ENCODE peak calls at places on chromosomes 7 and 10, in ten cellular contexts. One of them, this sample, is unnamed.

GRCh38 chr7:61576-62360 is 130.6 kb upstream of the FAM20C start:
- DNase-seq in sigmoid colon: peak
- DNase-seq in CD8-positive, alpha-beta memory T cell: no peak
- DNase-seq in stimulated activated naive CD8-positive, alpha-beta T cell treated with anti-CD3 and anti-CD28 coated beads, Interleukin-15, amount 100 ng/mL, for 72 hours: peak
- DNase-seq in HL-60: no peak
- DNase-seq in effector memory CD4-positive, alpha-beta T cell: no peak
- DNase-seq in NCI-H1694 treated with DMSO at 0.1 percent for 48 hours: no peak
- DNase-seq in GM20000: no peak
- DNase-seq in activated T-helper 1 cell treated with Interleukin-2 at 50 U/mL for 16 hours: no peak
- DNase-seq in GM12865: no peak
- DNase-seq in this sample: no peak

GRCh38 chr10:34474555-34474954 is 340.5 kb downstream of the PARD3 start:
- DNase-seq in HL-60: no peak
- DNase-seq in NCI-H1694 treated with DMSO at 0.1 percent for 48 hours: no peak
- DNase-seq in activated T-helper 1 cell treated with Interleukin-2 at 50 U/mL for 16 hours: no peak
- DNase-seq in sigmoid colon: no peak
- DNase-seq in GM20000: no peak
- DNase-seq in CD8-positive, alpha-beta memory T cell: no peak
- DNase-seq in stimulated activated naive CD8-positive, alpha-beta T cell treated with anti-CD3 and anti-CD28 coated beads, Interleukin-15, amount 100 ng/mL, for 72 hours: no peak
- DNase-seq in effector memory CD4-positive, alpha-beta T cell: no peak
- DNase-seq in GM12865: no peak
- DNase-seq in this sample: no peak

GRCh38 chr10:29174389-29174788 is 114.5 kb upstream of the LYZL1 start:
- DNase-seq in effector memory CD4-positive, alpha-beta T cell: no peak
- DNase-seq in GM12865: no peak
- DNase-seq in GM20000: no peak
- DNase-seq in activated T-helper 1 cell treated with Interleukin-2 at 50 U/mL for 16 hours: no peak
- DNase-seq in CD8-positive, alpha-beta memory T cell: no peak
- DNase-seq in HL-60: no peak
- DNase-seq in sigmoid colon: no peak
- DNase-seq in NCI-H1694 treated with DMSO at 0.1 percent for 48 hours: no peak
- DNase-seq in stimulated activated naive CD8-positive, alpha-beta T cell treated with anti-CD3 and anti-CD28 coated beads, Interleukin-15, amount 100 ng/mL, for 72 hours: no peak
- DNase-seq in this sample: no peak

GRCh38 chr7:119964640-119965542 is 308.1 kb upstream of the KCND2 start:
- DNase-seq in effector memory CD4-positive, alpha-beta T cell: no peak
- DNase-seq in activated T-helper 1 cell treated with Interleukin-2 at 50 U/mL for 16 hours: no peak
- DNase-seq in HL-60: no peak
- DNase-seq in GM20000: no peak
- DNase-seq in CD8-positive, alpha-beta memory T cell: no peak
- DNase-seq in NCI-H1694 treated with DMSO at 0.1 percent for 48 hours: no peak
- DNase-seq in stimulated activated naive CD8-positive, alpha-beta T cell treated with anti-CD3 and anti-CD28 coated beads, Interleukin-15, amount 100 ng/mL, for 72 hours: no peak
- DNase-seq in sigmoid colon: no peak
- DNase-seq in GM12865: no peak
- DNase-seq in this sample: peak

GRCh38 chr7:3119963-3120362 is 76.3 kb upstream of the CARD11 start:
- DNase-seq in sigmoid colon: no peak
- DNase-seq in effector memory CD4-positive, alpha-beta T cell: no peak
- DNase-seq in activated T-helper 1 cell treated with Interleukin-2 at 50 U/mL for 16 hours: no peak
- DNase-seq in NCI-H1694 treated with DMSO at 0.1 percent for 48 hours: no peak
- DNase-seq in HL-60: no peak
- DNase-seq in GM20000: no peak
- DNase-seq in CD8-positive, alpha-beta memory T cell: no peak
- DNase-seq in stimulated activated naive CD8-positive, alpha-beta T cell treated with anti-CD3 and anti-CD28 coated beads, Interleukin-15, amount 100 ng/mL, for 72 hours: no peak
- DNase-seq in GM12865: no peak
- DNase-seq in this sample: no peak

GRCh38 chr7:146683439-146683838 is 566.8 kb downstream of the CNTNAP2 start:
- DNase-seq in activated T-helper 1 cell treated with Interleukin-2 at 50 U/mL for 16 hours: no peak
- DNase-seq in HL-60: no peak
- DNase-seq in NCI-H1694 treated with DMSO at 0.1 percent for 48 hours: no peak
- DNase-seq in GM20000: no peak
- DNase-seq in effector memory CD4-positive, alpha-beta T cell: no peak
- DNase-seq in sigmoid colon: no peak
- DNase-seq in stimulated activated naive CD8-positive, alpha-beta T cell treated with anti-CD3 and anti-CD28 coated beads, Interleukin-15, amount 100 ng/mL, for 72 hours: no peak
- DNase-seq in CD8-positive, alpha-beta memory T cell: no peak
- DNase-seq in GM12865: no peak
- DNase-seq in this sample: no peak

GRCh38 chr10:23405540-23405939 is 33.3 kb upstream of the OTUD1 start:
- DNase-seq in activated T-helper 1 cell treated with Interleukin-2 at 50 U/mL for 16 hours: no peak
- DNase-seq in effector memory CD4-positive, alpha-beta T cell: no peak
- DNase-seq in HL-60: no peak
- DNase-seq in NCI-H1694 treated with DMSO at 0.1 percent for 48 hours: no peak
- DNase-seq in sigmoid colon: no peak
- DNase-seq in GM12865: no peak
- DNase-seq in CD8-positive, alpha-beta memory T cell: no peak
- DNase-seq in GM20000: no peak
- DNase-seq in stimulated activated naive CD8-positive, alpha-beta T cell treated with anti-CD3 and anti-CD28 coated beads, Interleukin-15, amount 100 ng/mL, for 72 hours: no peak
- DNase-seq in this sample: no peak

GRCh38 chr7:54419209-54419608 is 123.0 kb upstream of the VSTM2A start:
- DNase-seq in NCI-H1694 treated with DMSO at 0.1 percent for 48 hours: no peak
- DNase-seq in effector memory CD4-positive, alpha-beta T cell: no peak
- DNase-seq in stimulated activated naive CD8-positive, alpha-beta T cell treated with anti-CD3 and anti-CD28 coated beads, Interleukin-15, amount 100 ng/mL, for 72 hours: no peak
- DNase-seq in GM12865: no peak
- DNase-seq in activated T-helper 1 cell treated with Interleukin-2 at 50 U/mL for 16 hours: no peak
- DNase-seq in HL-60: no peak
- DNase-seq in GM20000: no peak
- DNase-seq in CD8-positive, alpha-beta memory T cell: no peak
- DNase-seq in sigmoid colon: no peak
- DNase-seq in this sample: no peak

GRCh38 chr7:106329408-106329807 is 44.6 kb upstream of the NAMPT start:
- DNase-seq in CD8-positive, alpha-beta memory T cell: no peak
- DNase-seq in stimulated activated naive CD8-positive, alpha-beta T cell treated with anti-CD3 and anti-CD28 coated beads, Interleukin-15, amount 100 ng/mL, for 72 hours: no peak
- DNase-seq in GM12865: no peak
- DNase-seq in NCI-H1694 treated with DMSO at 0.1 percent for 48 hours: no peak
- DNase-seq in HL-60: no peak
- DNase-seq in GM20000: no peak
- DNase-seq in effector memory CD4-positive, alpha-beta T cell: no peak
- DNase-seq in sigmoid colon: no peak
- DNase-seq in activated T-helper 1 cell treated with Interleukin-2 at 50 U/mL for 16 hours: no peak
- DNase-seq in this sample: no peak

GRCh38 chr7:26197153-26198115 is 3.1 kb downstream of the HNRNPA2B1 start:
- DNase-seq in HL-60: peak
- DNase-seq in CD8-positive, alpha-beta memory T cell: no peak
- DNase-seq in sigmoid colon: no peak
- DNase-seq in effector memory CD4-positive, alpha-beta T cell: no peak
- DNase-seq in GM12865: peak
- DNase-seq in NCI-H1694 treated with DMSO at 0.1 percent for 48 hours: no peak
- DNase-seq in stimulated activated naive CD8-positive, alpha-beta T cell treated with anti-CD3 and anti-CD28 coated beads, Interleukin-15, amount 100 ng/mL, for 72 hours: no peak
- DNase-seq in activated T-helper 1 cell treated with Interleukin-2 at 50 U/mL for 16 hours: no peak
- DNase-seq in GM20000: no peak
- DNase-seq in this sample: no peak

GRCh38 chr10:119540038-119540437 is 2.5 kb downstream of the RGS10 start:
- DNase-seq in effector memory CD4-positive, alpha-beta T cell: no peak
- DNase-seq in stimulated activated naive CD8-positive, alpha-beta T cell treated with anti-CD3 and anti-CD28 coated beads, Interleukin-15, amount 100 ng/mL, for 72 hours: no peak
- DNase-seq in CD8-positive, alpha-beta memory T cell: no peak
- DNase-seq in GM12865: no peak
- DNase-seq in HL-60: no peak
- DNase-seq in GM20000: no peak
- DNase-seq in sigmoid colon: peak
- DNase-seq in NCI-H1694 treated with DMSO at 0.1 percent for 48 hours: no peak
- DNase-seq in activated T-helper 1 cell treated with Interleukin-2 at 50 U/mL for 16 hours: no peak
- DNase-seq in this sample: no peak

GRCh38 chr10:94991243-94991888 is 52.9 kb downstream of the CYP2C9 start:
- DNase-seq in GM12865: no peak
- DNase-seq in activated T-helper 1 cell treated with Interleukin-2 at 50 U/mL for 16 hours: no peak
- DNase-seq in GM20000: no peak
- DNase-seq in stimulated activated naive CD8-positive, alpha-beta T cell treated with anti-CD3 and anti-CD28 coated beads, Interleukin-15, amount 100 ng/mL, for 72 hours: no peak
- DNase-seq in effector memory CD4-positive, alpha-beta T cell: no peak
- DNase-seq in NCI-H1694 treated with DMSO at 0.1 percent for 48 hours: no peak
- DNase-seq in HL-60: no peak
- DNase-seq in CD8-positive, alpha-beta memory T cell: no peak
- DNase-seq in sigmoid colon: no peak
- DNase-seq in this sample: no peak

GRCh38 chr10:70478191-70479160 is at the start of gene PALD1:
- DNase-seq in effector memory CD4-positive, alpha-beta T cell: no peak
- DNase-seq in GM12865: peak
- DNase-seq in stimulated activated naive CD8-positive, alpha-beta T cell treated with anti-CD3 and anti-CD28 coated beads, Interleukin-15, amount 100 ng/mL, for 72 hours: peak
- DNase-seq in NCI-H1694 treated with DMSO at 0.1 percent for 48 hours: no peak
- DNase-seq in CD8-positive, alpha-beta memory T cell: no peak
- DNase-seq in GM20000: peak
- DNase-seq in activated T-helper 1 cell treated with Interleukin-2 at 50 U/mL for 16 hours: peak
- DNase-seq in sigmoid colon: peak
- DNase-seq in HL-60: peak
- DNase-seq in this sample: peak

GRCh38 chr10:116071453-116072148 is 201.4 kb downstream of the GFRA1 start:
- DNase-seq in HL-60: no peak
- DNase-seq in GM20000: no peak
- DNase-seq in CD8-positive, alpha-beta memory T cell: no peak
- DNase-seq in stimulated activated naive CD8-positive, alpha-beta T cell treated with anti-CD3 and anti-CD28 coated beads, Interleukin-15, amount 100 ng/mL, for 72 hours: no peak
- DNase-seq in sigmoid colon: no peak
- DNase-seq in activated T-helper 1 cell treated with Interleukin-2 at 50 U/mL for 16 hours: no peak
- DNase-seq in NCI-H1694 treated with DMSO at 0.1 percent for 48 hours: no peak
- DNase-seq in effector memory CD4-positive, alpha-beta T cell: no peak
- DNase-seq in GM12865: no peak
- DNase-seq in this sample: no peak

GRCh38 chr7:124033807-124034753 is 1.2 kb upstream of the TMEM229A start:
- DNase-seq in CD8-positive, alpha-beta memory T cell: no peak
- DNase-seq in GM12865: no peak
- DNase-seq in HL-60: no peak
- DNase-seq in activated T-helper 1 cell treated with Interleukin-2 at 50 U/mL for 16 hours: no peak
- DNase-seq in effector memory CD4-positive, alpha-beta T cell: no peak
- DNase-seq in NCI-H1694 treated with DMSO at 0.1 percent for 48 hours: no peak
- DNase-seq in sigmoid colon: no peak
- DNase-seq in GM20000: no peak
- DNase-seq in stimulated activated naive CD8-positive, alpha-beta T cell treated with anti-CD3 and anti-CD28 coated beads, Interleukin-15, amount 100 ng/mL, for 72 hours: no peak
- DNase-seq in this sample: no peak

GRCh38 chr7:157422279-157422678 is 85.5 kb downstream of the DNAJB6 start:
- DNase-seq in activated T-helper 1 cell treated with Interleukin-2 at 50 U/mL for 16 hours: no peak
- DNase-seq in CD8-positive, alpha-beta memory T cell: no peak
- DNase-seq in effector memory CD4-positive, alpha-beta T cell: no peak
- DNase-seq in stimulated activated naive CD8-positive, alpha-beta T cell treated with anti-CD3 and anti-CD28 coated beads, Interleukin-15, amount 100 ng/mL, for 72 hours: no peak
- DNase-seq in HL-60: no peak
- DNase-seq in NCI-H1694 treated with DMSO at 0.1 percent for 48 hours: no peak
- DNase-seq in sigmoid colon: no peak
- DNase-seq in GM12865: no peak
- DNase-seq in GM20000: no peak
- DNase-seq in this sample: no peak

GRCh38 chr10:4780782-4781181 is 45.2 kb upstream of the AKR1E2 start:
- DNase-seq in GM20000: no peak
- DNase-seq in CD8-positive, alpha-beta memory T cell: no peak
- DNase-seq in stimulated activated naive CD8-positive, alpha-beta T cell treated with anti-CD3 and anti-CD28 coated beads, Interleukin-15, amount 100 ng/mL, for 72 hours: no peak
- DNase-seq in sigmoid colon: no peak
- DNase-seq in GM12865: no peak
- DNase-seq in effector memory CD4-positive, alpha-beta T cell: no peak
- DNase-seq in activated T-helper 1 cell treated with Interleukin-2 at 50 U/mL for 16 hours: no peak
- DNase-seq in NCI-H1694 treated with DMSO at 0.1 percent for 48 hours: no peak
- DNase-seq in HL-60: no peak
- DNase-seq in this sample: no peak

GRCh38 chr7:24216576-24217116 is 67.3 kb upstream of the NPY start:
- DNase-seq in GM12865: no peak
- DNase-seq in CD8-positive, alpha-beta memory T cell: no peak
- DNase-seq in stimulated activated naive CD8-positive, alpha-beta T cell treated with anti-CD3 and anti-CD28 coated beads, Interleukin-15, amount 100 ng/mL, for 72 hours: no peak
- DNase-seq in sigmoid colon: no peak
- DNase-seq in GM20000: no peak
- DNase-seq in effector memory CD4-positive, alpha-beta T cell: no peak
- DNase-seq in NCI-H1694 treated with DMSO at 0.1 percent for 48 hours: no peak
- DNase-seq in activated T-helper 1 cell treated with Interleukin-2 at 50 U/mL for 16 hours: no peak
- DNase-seq in HL-60: no peak
- DNase-seq in this sample: no peak

GRCh38 chr7:128302110-128302509 is 41.6 kb downstream of the RBM28 start:
- DNase-seq in HL-60: no peak
- DNase-seq in CD8-positive, alpha-beta memory T cell: no peak
- DNase-seq in stimulated activated naive CD8-positive, alpha-beta T cell treated with anti-CD3 and anti-CD28 coated beads, Interleukin-15, amount 100 ng/mL, for 72 hours: no peak
- DNase-seq in GM12865: no peak
- DNase-seq in sigmoid colon: no peak
- DNase-seq in activated T-helper 1 cell treated with Interleukin-2 at 50 U/mL for 16 hours: no peak
- DNase-seq in GM20000: no peak
- DNase-seq in NCI-H1694 treated with DMSO at 0.1 percent for 48 hours: peak
- DNase-seq in effector memory CD4-positive, alpha-beta T cell: no peak
- DNase-seq in this sample: no peak

GRCh38 chr7:128041203-128041602 is 10.0 kb upstream of the LRRC4 start:
- DNase-seq in effector memory CD4-positive, alpha-beta T cell: no peak
- DNase-seq in HL-60: no peak
- DNase-seq in NCI-H1694 treated with DMSO at 0.1 percent for 48 hours: no peak
- DNase-seq in CD8-positive, alpha-beta memory T cell: no peak
- DNase-seq in stimulated activated naive CD8-positive, alpha-beta T cell treated with anti-CD3 and anti-CD28 coated beads, Interleukin-15, amount 100 ng/mL, for 72 hours: no peak
- DNase-seq in sigmoid colon: no peak
- DNase-seq in activated T-helper 1 cell treated with Interleukin-2 at 50 U/mL for 16 hours: no peak
- DNase-seq in GM12865: no peak
- DNase-seq in GM20000: no peak
- DNase-seq in this sample: no peak

GRCh38 chr10:91813251-91813650 is 15.0 kb downstream of the TNKS2 start:
- DNase-seq in stimulated activated naive CD8-positive, alpha-beta T cell treated with anti-CD3 and anti-CD28 coated beads, Interleukin-15, amount 100 ng/mL, for 72 hours: no peak
- DNase-seq in effector memory CD4-positive, alpha-beta T cell: no peak
- DNase-seq in GM12865: no peak
- DNase-seq in HL-60: no peak
- DNase-seq in NCI-H1694 treated with DMSO at 0.1 percent for 48 hours: no peak
- DNase-seq in CD8-positive, alpha-beta memory T cell: no peak
- DNase-seq in GM20000: no peak
- DNase-seq in activated T-helper 1 cell treated with Interleukin-2 at 50 U/mL for 16 hours: no peak
- DNase-seq in sigmoid colon: no peak
- DNase-seq in this sample: no peak

GRCh38 chr7:73738220-73738611 is 386 bp downstream of the ABHD11 start:
- DNase-seq in effector memory CD4-positive, alpha-beta T cell: peak
- DNase-seq in GM20000: peak
- DNase-seq in HL-60: peak
- DNase-seq in activated T-helper 1 cell treated with Interleukin-2 at 50 U/mL for 16 hours: peak
- DNase-seq in GM12865: peak
- DNase-seq in NCI-H1694 treated with DMSO at 0.1 percent for 48 hours: no peak
- DNase-seq in sigmoid colon: peak
- DNase-seq in CD8-positive, alpha-beta memory T cell: peak
- DNase-seq in stimulated activated naive CD8-positive, alpha-beta T cell treated with anti-CD3 and anti-CD28 coated beads, Interleukin-15, amount 100 ng/mL, for 72 hours: peak
- DNase-seq in this sample: peak

GRCh38 chr7:134651991-134652390 is 5.3 kb downstream of the BPGM start:
- DNase-seq in HL-60: no peak
- DNase-seq in CD8-positive, alpha-beta memory T cell: no peak
- DNase-seq in effector memory CD4-positive, alpha-beta T cell: no peak
- DNase-seq in GM12865: no peak
- DNase-seq in NCI-H1694 treated with DMSO at 0.1 percent for 48 hours: no peak
- DNase-seq in activated T-helper 1 cell treated with Interleukin-2 at 50 U/mL for 16 hours: no peak
- DNase-seq in stimulated activated naive CD8-positive, alpha-beta T cell treated with anti-CD3 and anti-CD28 coated beads, Interleukin-15, amount 100 ng/mL, for 72 hours: no peak
- DNase-seq in sigmoid colon: no peak
- DNase-seq in GM20000: no peak
- DNase-seq in this sample: no peak

This sample was measured in cerebellar cortex.